ENCODE peak calls at places on chromosome 18, in eight cellular contexts. Y, T, I, W, D, F, O and Z are unnamed samples. For H3K27me3, the result is how much of the 10 kb centered on the place peaks cover.

GRCh38 chr18:13809025-13809384 is 14.9 kb upstream of the MC5R start:
- DNase-seq in T (no peak), D (no peak), Y (no peak), I (no peak), W (no peak), F (no peak), O (no peak), Z (no peak)

GRCh38 chr18:35376742-35377695 is at the start of gene ZNF396:
- DNase-seq in W (peak), Y (peak), O (peak), D (no peak), F (peak), I (peak), T (peak), Z (peak)

GRCh38 chr18:79859314-79859713 is 61.6 kb downstream of the KCNG2 start:
- DNase-seq in O (no peak), T (no peak), Y (no peak), F (no peak), I (no peak), D (no peak), W (no peak), Z (no peak)

GRCh38 chr18:49560277-49561126 is 1.4 kb upstream of the LIPG start:
- DNase-seq in O (no peak), W (peak), Y (no peak), F (no peak), I (no peak), D (no peak), T (peak), Z (no peak)

GRCh38 chr18:62812242-62812641 is 96.9 kb downstream of the PHLPP1 start:
- DNase-seq in F (no peak), I (no peak), W (peak), Y (no peak), O (no peak), T (no peak), D (no peak), Z (no peak)

GRCh38 chr18:7812431-7813063 is 245.4 kb downstream of the PTPRM start:
- DNase-seq in O (no peak), W (peak), D (peak), Y (no peak), F (no peak), I (no peak), T (no peak), Z (peak)

GRCh38 chr18:54877076-54877475 is 48.8 kb downstream of the RAB27B start:
- DNase-seq in I (no peak), F (no peak), D (no peak), O (no peak), T (no peak), W (no peak), Y (no peak), Z (no peak)

GRCh38 chr18:2104620-2105462 is 466.5 kb downstream of the METTL4 start:
- DNase-seq in W (peak), Y (peak), F (no peak), I (peak), O (peak), D (peak), T (peak), Z (no peak)

GRCh38 chr18:36560187-36560586 is 262.7 kb downstream of the FHOD3 start:
- DNase-seq in W (no peak), O (no peak), F (no peak), T (no peak), Y (no peak), I (no peak), D (no peak), Z (no peak)

GRCh38 chr18:57970356-57971095 is 73.5 kb upstream of the NEDD4L start:
- DNase-seq in Y (no peak), D (no peak), O (no peak), I (no peak), W (no peak), T (no peak), F (no peak), Z (no peak)

GRCh38 chr18:24060644-24061043 is 46.1 kb downstream of the TTC39C start:
- DNase-seq in I (no peak), Y (no peak), D (no peak), T (no peak), F (no peak), O (no peak), W (peak), Z (no peak)

GRCh38 chr18:49853436-49853835 is 40.1 kb upstream of the ACAA2 start:
- DNase-seq in Y (no peak), T (no peak), W (no peak), O (no peak), F (no peak), D (no peak), I (no peak), Z (no peak)

GRCh38 chr18:75261430-75262223 is 51.0 kb downstream of the TSHZ1 start:
- DNase-seq in F (no peak), T (no peak), W (no peak), D (no peak), O (peak), Y (no peak), I (no peak), Z (no peak)

GRCh38 chr18:49980869-49981268 is 167.5 kb upstream of the ACAA2 start:
- DNase-seq in I (no peak), O (no peak), T (no peak), D (no peak), W (no peak), Y (no peak), F (no peak), Z (no peak)

GRCh38 chr18:36296591-36297418 is 708 bp upstream of the FHOD3 start:
- DNase-seq in D (peak), W (peak), O (peak), I (peak), Y (peak), T (peak), F (peak), Z (no peak)

GRCh38 chr18:62991959-62992358 is 276.6 kb downstream of the PHLPP1 start:
- DNase-seq in D (no peak), W (no peak), T (no peak), O (no peak), I (no peak), F (no peak), Y (no peak), Z (no peak)

GRCh38 chr18:5440297-5440696 is 103.5 kb downstream of the EPB41L3 start:
- DNase-seq in Y (no peak), O (no peak), W (peak), T (no peak), F (no peak), D (no peak), I (no peak), Z (no peak)

GRCh38 chr18:31587538-31587937 is 4.1 kb upstream of the TTR start:
- DNase-seq in I (no peak), D (no peak), O (no peak), W (peak), T (no peak), F (no peak), Y (no peak), Z (no peak)

GRCh38 chr18:79952996-79953559 is 1.6 kb upstream of the SLC66A2 start:
- DNase-seq in D (no peak), T (no peak), W (no peak), Y (no peak), O (no peak), I (no peak), F (peak), Z (no peak)

GRCh38 chr18:45386256-45386655 is 229.0 kb upstream of the SLC14A2 start:
- DNase-seq in Y (peak), T (no peak), D (no peak), I (no peak), W (peak), F (no peak), O (no peak), Z (no peak)

GRCh38 chr18:62105373-62105772 is 81.5 kb downstream of the PIGN start:
- DNase-seq in Y (no peak), F (no peak), I (no peak), T (no peak), D (peak), O (no peak), W (peak), Z (no peak)

GRCh38 chr18:57054891-57055290 is 92.0 kb upstream of the BOD1L2 start:
- DNase-seq in F (no peak), Y (no peak), D (no peak), O (no peak), T (no peak), W (no peak), I (no peak), Z (no peak)

GRCh38 chr18:24657461-24657860 is 197.0 kb downstream of the HRH4 start:
- DNase-seq in T (no peak), F (no peak), W (no peak), O (no peak), D (no peak), I (peak), Y (peak), Z (no peak)

GRCh38 chr18:24914148-24914525 is 437.8 kb downstream of the ZNF521 start:
- DNase-seq in Y (no peak), I (no peak), F (no peak), W (no peak), T (no peak), D (no peak), O (no peak), Z (no peak)

GRCh38 chr18:60452424-60452823 is 79.8 kb upstream of the MC4R start:
- DNase-seq in T (no peak), Y (no peak), O (no peak), I (no peak), D (no peak), W (no peak), F (no peak), Z (no peak)

GRCh38 chr18:45222200-45222599 is 393.1 kb upstream of the SLC14A2 start:
- DNase-seq in W (no peak), I (no peak), F (no peak), O (no peak), D (no peak), Y (no peak), T (no peak), Z (no peak)

GRCh38 chr18:8609711-8610441 is 639 bp downstream of the RAB12 start:
- DNase-seq in I (peak), O (peak), W (peak), T (peak), D (no peak), Y (peak), F (peak), Z (no peak)

GRCh38 chr18:63119647-63120046 is 199.9 kb downstream of the BCL2 start:
- DNase-seq in Y (no peak), T (no peak), D (no peak), W (peak), F (no peak), O (no peak), I (no peak), Z (no peak)

GRCh38 chr18:34928068-34928753 is 113.0 kb upstream of the MAPRE2 start:
- DNase-seq in O (no peak), I (no peak), D (no peak), F (no peak), T (no peak), W (no peak), Y (no peak), Z (no peak)

GRCh38 chr18:13379062-13379800 is 160.7 kb downstream of the LDLRAD4 start:
- DNase-seq in W (no peak), I (no peak), O (no peak), F (peak), D (no peak), Y (no peak), T (no peak), Z (no peak)

GRCh38 chr18:39870586-39870985 is 2084.4 kb upstream of the PIK3C3 start:
- DNase-seq in T (no peak), D (no peak), O (no peak), W (no peak), Y (no peak), F (no peak), I (no peak), Z (no peak)

GRCh38 chr18:70333757-70334156 is 44.9 kb downstream of the SOCS6 start:
- DNase-seq in O (no peak), D (peak), T (no peak), Y (no peak), W (peak), F (no peak), I (no peak), Z (peak)

GRCh38 chr18:37456873-37457272 is 108.7 kb downstream of the CELF4 start:
- DNase-seq in Y (no peak), D (no peak), F (no peak), I (no peak), O (no peak), T (no peak), W (no peak), Z (no peak)

GRCh38 chr18:27713727-27714080 is 463.2 kb downstream of the CDH2 start:
- DNase-seq in F (no peak), W (peak), O (no peak), I (no peak), T (no peak), Y (no peak), D (no peak), Z (no peak)

GRCh38 chr18:25349926-25350560 is 1.9 kb downstream of the ZNF521 start:
- DNase-seq in Y (peak), O (no peak), T (no peak), I (peak), D (no peak), F (peak), W (peak), Z (no peak)

GRCh38 chr18:69947361-69948106 is at the start of gene CD226:
- DNase-seq in Y (no peak), W (no peak), O (peak), D (no peak), I (no peak), T (no peak), F (no peak), Z (no peak)

GRCh38 chr18:73933666-73934065 is 214.0 kb downstream of the FBXO15 start:
- DNase-seq in I (no peak), D (no peak), W (no peak), F (no peak), Y (no peak), T (no peak), O (no peak), Z (no peak)

GRCh38 chr18:23828426-23828825 is 139.2 kb downstream of the LAMA3 start:
- DNase-seq in F (no peak), I (no peak), O (peak), D (no peak), Y (no peak), W (peak), T (no peak), Z (peak)

GRCh38 chr18:48133675-48134251 is 203.3 kb upstream of the SMAD2 start:
- DNase-seq in Y (no peak), I (no peak), F (no peak), T (no peak), O (no peak), D (no peak), W (peak), Z (peak)
- H3K27me3 ChIP-seq in Y (under half), I (under half), F (under half), T (under half), O (under half), D (half or more), W (half or more), Z (under half)

GRCh38 chr18:9835112-9835755 is 50.5 kb upstream of the TXNDC2 start:
- DNase-seq in D (no peak), W (no peak), O (no peak), Y (no peak), F (no peak), I (no peak), T (no peak), Z (no peak)

GRCh38 chr18:9834551-9834950 is 51.2 kb upstream of the TXNDC2 start:
- DNase-seq in I (no peak), O (no peak), T (no peak), W (no peak), F (no peak), D (no peak), Y (no peak), Z (no peak)

GRCh38 chr18:9831723-9832199 is 54.0 kb upstream of the TXNDC2 start:
- DNase-seq in W (no peak), Y (no peak), O (no peak), T (no peak), F (no peak), I (no peak), D (no peak), Z (no peak)

GRCh38 chr18:9831046-9831722 is 54.6 kb upstream of the TXNDC2 start:
- DNase-seq in Y (no peak), W (no peak), D (no peak), F (no peak), O (no peak), I (no peak), T (no peak), Z (no peak)

GRCh38 chr18:9832871-9833270 is 52.9 kb upstream of the TXNDC2 start:
- DNase-seq in F (no peak), Y (no peak), T (no peak), I (no peak), O (no peak), W (no peak), D (no peak), Z (no peak)
- H3K4me3 ChIP-seq in F (no peak), Y (no peak), T (no peak), I (no peak), O (no peak), W (no peak), D (no peak), Z (no peak)

GRCh38 chr18:48348739-48349138 is 60.4 kb downstream of the ZBTB7C start:
- DNase-seq in O (no peak), T (no peak), D (no peak), W (no peak), F (no peak), I (no peak), Y (no peak), Z (no peak)

GRCh38 chr18:48355526-48356115 is 53.6 kb downstream of the ZBTB7C start:
- DNase-seq in O (no peak), D (no peak), T (no peak), F (peak), Y (no peak), W (no peak), I (no peak), Z (no peak)

GRCh38 chr18:48354746-48355260 is 54.4 kb downstream of the ZBTB7C start:
- DNase-seq in W (no peak), I (no peak), T (no peak), Y (no peak), F (peak), O (no peak), D (no peak), Z (no peak)

GRCh38 chr18:48351216-48352050 is 57.8 kb downstream of the ZBTB7C start:
- DNase-seq in O (no peak), W (no peak), D (no peak), T (no peak), F (no peak), I (no peak), Y (no peak), Z (no peak)

DNA sequence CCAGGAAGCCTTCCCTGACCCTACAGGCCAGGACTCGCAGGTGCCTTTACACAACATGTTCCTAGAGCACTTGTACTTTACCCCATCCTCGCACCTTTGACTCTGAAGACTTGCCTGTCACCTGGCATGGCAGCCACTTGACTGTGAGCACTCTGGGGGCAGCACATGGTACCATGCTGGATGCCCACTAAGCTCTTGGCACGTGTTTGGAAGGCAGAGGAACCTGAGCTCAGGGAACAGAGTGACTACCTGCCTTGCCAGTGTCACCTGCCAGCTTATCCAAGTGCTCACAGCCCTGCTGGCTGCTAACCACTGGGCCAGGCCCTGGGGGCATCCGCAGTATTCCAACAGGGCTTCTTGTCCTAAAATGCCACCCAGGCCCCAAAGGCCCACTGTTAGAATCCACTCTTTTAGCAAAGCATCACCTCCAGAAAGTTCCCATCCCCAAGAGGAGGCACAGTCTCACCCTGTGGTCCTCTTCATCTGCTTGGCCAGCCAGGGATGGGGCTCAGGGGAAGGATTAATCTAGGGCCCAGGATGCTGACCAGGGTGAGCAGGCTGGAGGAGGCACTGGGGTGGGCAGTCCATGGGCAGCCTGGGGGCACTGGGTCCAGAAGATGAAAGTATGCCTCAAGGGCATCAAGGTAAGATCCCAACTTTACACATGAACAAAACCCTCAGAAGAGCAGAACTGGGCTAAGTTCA is 57.0 kb downstream of the ZBTB7C start:
- DNase-seq in F (no peak), Y (no peak), T (no peak), D (no peak), I (no peak), O (no peak), W (no peak), Z (no peak)
- H3K27me3 ChIP-seq in F (under half), Y (under half), T (under half), D (under half), I (under half), O (under half), W (under half), Z (under half)

GRCh38 chr18:12305930-12306629 is 2.0 kb upstream of the TUBB6 start:
- DNase-seq in W (peak), T (no peak), I (no peak), O (no peak), D (no peak), F (no peak), Y (no peak), Z (no peak)
- H3K4me3 ChIP-seq in W (no peak), T (no peak), I (peak), O (no peak), D (peak), F (peak), Y (peak), Z (no peak)

GRCh38 chr18:21743166-21743831 is 2.7 kb downstream of the MIB1 start:
- DNase-seq in O (no peak), Y (no peak), T (no peak), I (no peak), W (no peak), F (no peak), D (no peak), Z (no peak)

GRCh38 chr18:21747268-21747667 is 6.7 kb downstream of the MIB1 start:
- DNase-seq in F (no peak), W (no peak), T (no peak), I (no peak), O (no peak), D (no peak), Y (no peak), Z (no peak)

GRCh38 chr18:21745234-21745633 is 4.6 kb downstream of the MIB1 start:
- DNase-seq in D (no peak), I (no peak), O (no peak), W (no peak), T (no peak), F (no peak), Y (no peak), Z (no peak)

GRCh38 chr18:21742323-21742687 is 1.7 kb downstream of the MIB1 start:
- DNase-seq in F (no peak), D (no peak), I (no peak), W (no peak), O (no peak), Y (no peak), T (no peak), Z (no peak)

DNA sequence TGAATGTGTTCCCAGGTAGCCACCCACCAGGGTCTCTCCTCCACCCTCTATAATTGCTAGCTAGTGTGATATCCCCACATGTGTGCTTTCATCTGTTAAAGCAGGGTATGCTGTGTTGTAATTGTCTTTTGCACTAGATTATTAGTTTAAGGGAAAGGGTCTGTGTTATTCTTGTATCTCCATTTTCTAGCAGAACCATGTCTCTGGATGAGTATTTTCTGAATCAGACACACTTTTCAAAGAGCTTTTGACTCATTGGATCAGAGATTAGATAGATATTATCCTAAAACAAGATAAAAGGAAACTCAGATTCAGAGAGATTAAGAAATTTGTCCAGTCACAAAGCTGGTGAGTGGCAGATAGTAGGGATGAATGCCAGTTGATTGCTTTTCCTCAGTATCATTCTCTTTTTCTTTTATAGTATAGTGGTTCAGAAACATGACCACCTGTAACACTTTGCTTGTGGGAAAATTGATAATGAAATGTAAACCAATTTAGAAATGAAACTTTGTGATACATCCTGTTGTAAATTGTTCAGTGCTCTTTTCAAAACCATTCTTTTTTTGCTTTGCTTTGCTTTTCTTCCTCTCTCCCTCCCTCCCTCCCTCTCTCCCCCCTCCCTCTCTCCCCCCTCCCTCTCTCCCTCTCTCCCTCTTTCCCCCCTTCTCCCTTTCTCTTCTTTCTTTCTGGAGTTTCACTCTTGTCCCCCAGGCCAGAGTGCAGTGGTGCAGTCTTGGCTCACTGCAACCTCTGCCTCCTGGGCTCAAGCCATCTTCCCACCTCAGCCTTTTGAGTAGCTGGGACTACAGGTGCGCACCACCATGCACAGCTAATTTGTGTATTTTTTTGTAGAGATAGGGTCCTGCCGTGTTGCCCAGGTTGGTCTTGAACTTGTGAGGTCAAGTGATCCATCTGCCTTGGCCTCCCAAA is 7.4 kb downstream of the MIB1 start:
- DNase-seq in F (no peak), W (no peak), D (no peak), T (no peak), Y (no peak), I (no peak), O (no peak), Z (no peak)
- H3K27me3 ChIP-seq in F (under half), W (under half), D (under half), T (under half), Y (under half), I (under half), O (under half), Z (under half)